ENCODE peak calls at places on chromosomes 16 and 17, in eight cellular contexts. L, H, X, V, E, W, B and R are unnamed samples.

GRCh38 chr17:32111141-32111771 is 31.0 kb upstream of the RHOT1 start:
- DNase-seq in B (peak), H (peak), X (peak), L (peak), W (peak), E (peak), V (peak), R (peak)

GRCh38 chr17:1735418-1735817 is 7.3 kb upstream of the SERPINF2 start:
- DNase-seq in V (no peak), W (no peak), B (no peak), X (no peak), E (no peak), L (no peak), H (no peak), R (no peak)

GRCh38 chr16:23320695-23321094 is 18.6 kb downstream of the SCNN1B start:
- DNase-seq in B (no peak), W (no peak), V (no peak), X (no peak), E (no peak), H (no peak), L (no peak), R (no peak)

GRCh38 chr17:82228278-82228841 is 482 bp upstream of the SLC16A3 start:
- DNase-seq in V (peak), L (no peak), W (peak), E (peak), B (no peak), X (peak), H (peak), R (no peak)

GRCh38 chr17:15900871-15901270 is 44.1 kb upstream of the ADORA2B start:
- DNase-seq in E (no peak), X (no peak), V (no peak), H (no peak), L (no peak), W (no peak), B (no peak), R (no peak)

GRCh38 chr16:78309763-78310162 is 210.3 kb downstream of the WWOX start:
- DNase-seq in W (no peak), V (no peak), L (no peak), E (no peak), B (no peak), X (no peak), H (no peak), R (no peak)

GRCh38 chr16:2147981-2148671 is at the start of gene RAB26:
- DNase-seq in B (peak), E (peak), X (peak), V (peak), W (peak), H (peak), L (no peak), R (peak)

GRCh38 chr17:49993423-49994037 is 1.5 kb downstream of the DLX3 start:
- DNase-seq in W (no peak), L (no peak), V (no peak), X (peak), H (no peak), B (no peak), E (no peak), R (no peak)

GRCh38 chr16:10162981-10163380 is 19.2 kb downstream of the GRIN2A start:
- DNase-seq in E (no peak), H (no peak), W (no peak), L (no peak), B (no peak), X (no peak), V (no peak), R (no peak)

GRCh38 chr16:31484491-31485171 is 1.7 kb downstream of the SLC5A2 start:
- DNase-seq in W (no peak), E (no peak), B (no peak), X (peak), H (no peak), V (no peak), L (no peak), R (no peak)

GRCh38 chr17:17414316-17414937 is 62.4 kb upstream of the MED9 start:
- DNase-seq in H (no peak), X (no peak), W (peak), E (no peak), V (peak), L (peak), B (peak), R (no peak)

GRCh38 chr17:7557825-7558543 is 566 bp upstream of the TNFSF13 start:
- DNase-seq in L (peak), H (no peak), V (peak), B (peak), X (peak), E (peak), W (peak), R (no peak)

GRCh38 chr16:12675852-12676251 is 127.8 kb downstream of the CPPED1 start:
- DNase-seq in H (no peak), V (no peak), X (no peak), W (peak), E (no peak), L (peak), B (no peak), R (no peak)

GRCh38 chr17:58693208-58693607 is 806 bp downstream of the RAD51C start:
- DNase-seq in L (peak), B (peak), V (no peak), H (no peak), X (no peak), W (peak), E (no peak), R (no peak)

GRCh38 chr17:75604034-75604695 is 16.6 kb downstream of the MYO15B start:
- DNase-seq in W (no peak), V (no peak), L (peak), H (no peak), E (no peak), X (peak), B (no peak), R (no peak)

GRCh38 chr16:25014500-25015147 is 545 bp downstream of the ARHGAP17 start:
- DNase-seq in E (peak), X (peak), V (peak), B (peak), L (peak), W (peak), H (no peak), R (peak)

GRCh38 chr17:40566027-40566426 is 755 bp upstream of the CCR7 start:
- DNase-seq in L (no peak), V (no peak), B (no peak), H (no peak), X (no peak), W (no peak), E (no peak), R (no peak)

GRCh38 chr17:46823657-46824056 is 5.2 kb upstream of the WNT3 start:
- DNase-seq in X (no peak), W (no peak), H (no peak), V (no peak), E (no peak), L (no peak), B (no peak), R (no peak)

GRCh38 chr16:15559176-15559575 is 83.8 kb downstream of the MARF1 start:
- DNase-seq in V (no peak), X (no peak), W (no peak), H (no peak), L (no peak), E (no peak), B (no peak), R (no peak)

GRCh38 chr16:23597003-23597756 is 1.1 kb upstream of the NDUFAB1 start:
- DNase-seq in E (peak), W (no peak), L (no peak), V (no peak), X (peak), H (no peak), B (peak), R (no peak)

GRCh38 chr17:60704170-60704569 is 26.5 kb downstream of the BCAS3 start:
- DNase-seq in X (no peak), E (no peak), H (no peak), W (no peak), L (no peak), B (no peak), V (no peak), R (no peak)

GRCh38 chr17:27449541-27449940 is 6.7 kb upstream of the KSR1 start:
- DNase-seq in B (no peak), L (no peak), V (no peak), W (no peak), H (no peak), E (no peak), X (no peak), R (no peak)

GRCh38 chr16:86895609-86896008 is 317.3 kb downstream of the FOXL1 start:
- DNase-seq in B (no peak), X (no peak), H (no peak), E (no peak), L (no peak), W (no peak), V (no peak), R (no peak)

GRCh38 chr17:29848737-29849136 is 81.3 kb downstream of the SSH2 start:
- DNase-seq in E (no peak), V (no peak), B (no peak), W (peak), L (no peak), H (no peak), X (no peak), R (no peak)

GRCh38 chr16:89140981-89141883 is 30.3 kb upstream of the CDH15 start:
- DNase-seq in H (no peak), X (no peak), L (no peak), W (no peak), E (no peak), V (no peak), B (no peak), R (no peak)

GRCh38 chr16:2226245-2226793 is 2.9 kb downstream of the E4F1 start:
- DNase-seq in V (no peak), H (no peak), E (no peak), B (no peak), W (no peak), L (no peak), X (no peak), R (no peak)

GRCh38 chr17:65101371-65101770 is 35.8 kb upstream of the RGS9 start:
- DNase-seq in X (no peak), H (no peak), L (no peak), E (no peak), B (no peak), W (no peak), V (no peak), R (no peak)

GRCh38 chr16:75340715-75341500 is 89.5 kb upstream of the BCAR1 start:
- DNase-seq in H (no peak), V (no peak), X (no peak), L (peak), W (peak), B (no peak), E (no peak), R (no peak)

GRCh38 chr17:6555331-6556120 is 829 bp downstream of the PITPNM3 start:
- DNase-seq in B (peak), V (no peak), H (no peak), X (peak), W (peak), L (peak), E (no peak), R (no peak)

GRCh38 chr17:39599665-39600468 is 7.9 kb downstream of the NEUROD2 start:
- DNase-seq in B (no peak), H (no peak), W (no peak), L (no peak), V (no peak), E (no peak), X (no peak), R (no peak)

GRCh38 chr16:7137560-7138330 is 194.9 kb upstream of the RBFOX1 start:
- DNase-seq in X (no peak), L (no peak), V (no peak), E (no peak), W (peak), B (peak), H (no peak), R (no peak)

GRCh38 chr17:1959871-1960569 is 65.1 kb downstream of the RTN4RL1 start:
- DNase-seq in W (no peak), X (no peak), H (no peak), B (no peak), V (no peak), L (peak), E (no peak), R (no peak)

GRCh38 chr16:51900221-51900780 is 646.6 kb downstream of the TOX3 start:
- DNase-seq in W (no peak), L (no peak), H (no peak), X (no peak), E (no peak), V (no peak), B (no peak), R (no peak)

GRCh38 chr16:68640972-68641371 is 4.1 kb upstream of the CDH3 start:
- DNase-seq in B (peak), E (no peak), L (peak), X (no peak), H (no peak), V (no peak), W (peak), R (no peak)

GRCh38 chr16:89350701-89351380 is 133.3 kb downstream of the ZNF778 start:
- DNase-seq in E (no peak), B (no peak), L (no peak), V (no peak), X (no peak), H (no peak), W (no peak), R (no peak)

GRCh38 chr17:330993-331701 is 21.5 kb downstream of the RPH3AL start:
- DNase-seq in H (peak), B (no peak), L (no peak), W (no peak), X (no peak), E (peak), V (peak), R (no peak)

GRCh38 chr16:54240180-54241125 is 46.1 kb downstream of the IRX3 start:
- DNase-seq in L (peak), H (no peak), X (no peak), B (no peak), W (no peak), E (peak), V (no peak), R (no peak)

GRCh38 chr17:31696184-31696602 is 162.9 kb downstream of the COPRS start:
- DNase-seq in L (peak), E (peak), H (no peak), V (peak), W (peak), B (no peak), X (peak), R (peak)

GRCh38 chr16:58109881-58110280 is 19.3 kb downstream of the CFAP20 start:
- DNase-seq in B (no peak), V (no peak), H (no peak), E (no peak), X (no peak), W (no peak), L (no peak), R (no peak)

DNA sequence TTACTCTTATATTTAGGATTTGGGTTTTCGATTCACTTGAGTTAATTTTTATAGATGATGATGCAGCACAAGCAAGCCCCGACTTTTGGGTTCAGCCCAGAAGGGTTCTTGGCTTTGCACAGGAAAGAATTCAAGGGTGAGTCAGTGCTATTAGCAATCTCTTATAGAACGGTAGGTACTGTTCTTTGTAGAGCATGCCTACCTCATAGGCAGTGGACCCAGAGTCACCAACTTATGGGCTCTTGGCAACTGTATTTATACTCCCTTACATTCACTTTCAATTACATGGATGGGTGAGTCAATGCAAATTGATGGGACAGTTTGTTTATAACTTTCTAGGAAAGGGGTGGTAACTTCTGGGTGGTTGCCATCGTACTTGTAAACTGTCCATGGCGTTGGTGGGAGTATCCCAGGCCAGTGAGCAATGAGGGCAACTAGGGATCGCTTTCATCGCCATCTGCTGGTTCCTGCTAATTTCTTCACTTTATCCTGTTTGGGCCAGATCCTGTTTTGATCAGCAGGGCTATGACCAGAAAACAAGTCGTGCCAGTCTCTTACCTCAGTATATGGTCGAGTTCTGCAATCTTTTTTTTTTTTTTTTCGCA is 362.6 kb downstream of the CNTNAP4 start:
- DNase-seq in B (peak), V (no peak), L (peak), E (no peak), W (peak), X (peak), H (no peak), R (no peak)
- TF ChIP-seq CTCF in B (peak), V (no peak), L (peak), E (no peak), W (no peak), X (peak), H (no peak), R (no peak)

GRCh38 chr17:79092567-79092966 is 17.9 kb downstream of the ENGASE start:
- DNase-seq in E (no peak), L (no peak), B (no peak), V (no peak), X (no peak), W (no peak), H (no peak), R (no peak)

GRCh38 chr17:79088997-79089328 is 14.3 kb downstream of the ENGASE start:
- DNase-seq in L (no peak), E (no peak), B (no peak), W (no peak), H (no peak), V (no peak), X (no peak), R (no peak)

GRCh38 chr17:79089720-79090502 is 15.3 kb downstream of the ENGASE start:
- DNase-seq in V (no peak), B (no peak), W (no peak), L (no peak), E (no peak), X (no peak), H (no peak), R (no peak)

GRCh38 chr17:79091373-79091670 is 16.7 kb downstream of the ENGASE start:
- DNase-seq in H (no peak), L (no peak), V (no peak), W (no peak), E (no peak), X (no peak), B (no peak), R (no peak)

DNA sequence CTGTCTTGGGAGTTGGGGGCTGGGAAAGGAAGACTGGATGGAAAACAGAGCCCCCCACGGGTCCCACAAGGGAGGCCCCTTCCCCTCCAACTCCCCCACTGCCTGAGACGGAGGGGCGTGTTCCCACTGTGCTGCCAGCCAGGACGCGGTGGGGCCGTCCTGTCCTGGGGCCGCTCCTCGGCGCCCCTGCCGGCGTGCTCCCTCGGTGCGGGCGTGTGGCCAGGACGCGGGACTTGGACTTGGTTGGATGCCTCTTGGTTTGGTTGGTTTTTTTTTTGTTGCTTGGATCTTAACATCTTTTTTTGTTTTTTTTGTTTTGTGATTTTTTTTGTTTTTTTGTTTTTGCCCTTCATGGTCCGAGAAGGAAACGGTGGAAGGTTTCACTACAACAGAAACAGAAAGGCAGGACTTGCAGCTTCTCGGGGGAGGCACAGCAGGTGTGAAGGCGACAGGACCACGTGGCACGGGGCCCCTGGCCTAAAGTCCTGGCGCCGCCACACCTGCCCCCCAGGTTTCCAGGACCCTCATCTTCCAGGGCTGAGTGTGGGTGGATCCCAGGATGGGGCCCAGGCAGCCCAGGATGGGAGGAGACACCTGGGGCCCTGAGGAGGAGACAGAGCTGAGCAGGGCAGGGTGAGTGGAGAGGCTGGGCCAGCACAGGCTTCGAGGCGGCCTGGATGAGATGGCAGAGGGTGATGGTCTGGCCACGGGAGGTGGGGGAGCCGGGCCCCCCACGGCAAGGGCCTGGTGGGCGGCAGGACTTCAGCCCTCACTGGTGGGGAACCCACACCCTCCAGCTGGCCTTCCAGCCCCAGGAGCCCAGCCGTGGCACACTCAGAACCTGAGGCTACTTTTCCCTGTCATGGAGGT is 16.1 kb downstream of the ENGASE start:
- DNase-seq in L (peak), W (peak), H (no peak), E (no peak), B (no peak), V (no peak), X (no peak), R (no peak)
- TF ChIP-seq CTCF in L (peak), W (peak), H (no peak), E (peak), B (no peak), V (peak), X (no peak), R (no peak)

DNA sequence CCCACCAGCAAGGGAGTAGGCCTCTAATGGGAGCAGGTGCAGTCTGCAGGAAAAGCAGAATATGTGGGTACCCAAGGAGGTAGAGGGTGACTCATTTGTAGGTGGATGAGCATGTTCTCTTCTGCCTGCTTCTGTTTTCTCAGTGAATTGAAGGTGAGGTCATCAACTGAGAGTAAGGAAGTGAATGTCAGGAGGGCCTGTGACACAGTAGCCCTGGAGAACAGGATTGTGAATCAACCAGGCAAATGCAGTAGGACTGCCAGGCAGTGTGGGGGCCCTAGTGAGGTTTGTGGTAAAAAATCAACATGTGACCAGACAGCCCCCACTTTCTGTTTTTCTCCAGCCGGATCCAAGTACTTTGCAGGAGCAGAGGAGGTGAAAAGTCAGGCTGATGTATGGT is 150.5 kb upstream of the SOX9 start:
- DNase-seq in E (no peak), B (peak), W (peak), H (no peak), L (no peak), V (no peak), X (no peak), R (no peak)
- TF ChIP-seq CTCF in E (no peak), B (no peak), W (no peak), H (no peak), L (no peak), V (no peak), X (no peak), R (no peak)

GRCh38 chr17:19342611-19343255 is 19.8 kb downstream of the B9D1 start:
- DNase-seq in B (no peak), L (no peak), H (no peak), V (no peak), X (no peak), E (no peak), W (no peak), R (no peak)
- TF ChIP-seq CTCF in B (no peak), L (no peak), H (no peak), V (no peak), X (no peak), E (no peak), W (no peak), R (no peak)

GRCh38 chr17:77644981-77645380 is 313.5 kb upstream of the TNRC6C start:
- DNase-seq in W (no peak), E (no peak), H (peak), B (no peak), V (no peak), X (peak), L (no peak), R (no peak)
- TF ChIP-seq CTCF in W (no peak), E (no peak), H (peak), B (no peak), V (no peak), X (peak), L (no peak), R (no peak)